ENCODE peak calls at places on chromosome 14, in seven cellular contexts. F, S, M, B, H, E and P are unnamed samples.

GRCh38 chr14:104725772-104726548 is 1.9 kb downstream of the ADSS1 start:
- DNase-seq in F (no peak), S (no peak), M (no peak), B (no peak), H (no peak), E (no peak), P (no peak)

GRCh38 chr14:75725481-75725880 is 64.4 kb downstream of the TTLL5 start:
- DNase-seq in F (no peak), S (no peak), M (no peak), B (peak), H (no peak), E (no peak), P (no peak)

GRCh38 chr14:91406451-91406850 is 11.2 kb downstream of the CCDC88C start:
- DNase-seq in F (no peak), S (no peak), M (no peak), B (no peak), H (no peak), E (no peak), P (no peak)

GRCh38 chr14:20631821-20632389 is 9.6 kb downstream of the OR6S1 start:
- DNase-seq in F (no peak), S (peak), M (peak), B (peak), H (peak), E (peak), P (peak)

GRCh38 chr14:71739273-71739990 is 192.8 kb upstream of the RGS6 start:
- DNase-seq in F (no peak), S (no peak), M (no peak), B (no peak), H (peak), E (no peak), P (peak)

GRCh38 chr14:58151701-58152568 is at the start of gene ARMH4:
- DNase-seq in F (peak), S (peak), M (peak), B (peak), H (peak), E (peak), P (peak)

GRCh38 chr14:106657460-106657859 is 1131.1 kb downstream of the TMEM121 start:
- DNase-seq in F (peak), S (no peak), M (no peak), B (no peak), H (no peak), E (no peak), P (peak)

GRCh38 chr14:54652188-54652889 is 85.4 kb downstream of the SAMD4A start:
- DNase-seq in F (no peak), S (peak), M (peak), B (peak), H (peak), E (no peak), P (peak)

GRCh38 chr14:63308723-63309317 is 9.9 kb downstream of the GPHB5 start:
- DNase-seq in F (no peak), S (peak), M (peak), B (no peak), H (no peak), E (peak), P (peak)

GRCh38 chr14:103066399-103066798 is 9.1 kb upstream of the CDC42BPB start:
- DNase-seq in F (no peak), S (no peak), M (no peak), B (no peak), H (no peak), E (no peak), P (no peak)

GRCh38 chr14:105161964-105162363 is 6.6 kb downstream of the JAG2 start:
- DNase-seq in F (no peak), S (no peak), M (no peak), B (no peak), H (no peak), E (no peak), P (no peak)

GRCh38 chr14:103298620-103299019 is 35.4 kb upstream of the EIF5 start:
- DNase-seq in F (no peak), S (no peak), M (no peak), B (no peak), H (no peak), E (no peak), P (no peak)

GRCh38 chr14:78401866-78402265 is 231.7 kb downstream of the NRXN3 start:
- DNase-seq in F (no peak), S (no peak), M (no peak), B (peak), H (no peak), E (no peak), P (peak)

GRCh38 chr14:60093606-60094005 is 1.9 kb downstream of the PCNX4 start:
- DNase-seq in F (no peak), S (no peak), M (peak), B (no peak), H (no peak), E (no peak), P (no peak)

GRCh38 chr14:61188936-61189808 is 92.0 kb downstream of the TMEM30B start:
- DNase-seq in F (no peak), S (peak), M (peak), B (peak), H (peak), E (peak), P (peak)

GRCh38 chr14:39229222-39229543 is 4.5 kb upstream of the MIA2 start:
- DNase-seq in F (no peak), S (no peak), M (no peak), B (no peak), H (no peak), E (no peak), P (no peak)

GRCh38 chr14:103854822-103855733 is 7.7 kb upstream of the PPP1R13B start:
- DNase-seq in F (no peak), S (peak), M (no peak), B (no peak), H (peak), E (no peak), P (no peak)

GRCh38 chr14:106087855-106088254 is 561.5 kb downstream of the TMEM121 start:
- DNase-seq in F (no peak), S (no peak), M (no peak), B (no peak), H (no peak), E (no peak), P (no peak)

GRCh38 chr14:89399594-89400068 is 17.4 kb downstream of the FOXN3 start:
- DNase-seq in F (no peak), S (peak), M (peak), B (peak), H (no peak), E (no peak), P (peak)

GRCh38 chr14:22558221-22558913 is 30.7 kb downstream of the DAD1 start:
- DNase-seq in F (no peak), S (peak), M (no peak), B (no peak), H (no peak), E (no peak), P (no peak)

GRCh38 chr14:89384023-89384422 is 33.0 kb downstream of the FOXN3 start:
- DNase-seq in F (no peak), S (no peak), M (no peak), B (no peak), H (no peak), E (no peak), P (no peak)

GRCh38 chr14:62734831-62735230 is 310.4 kb downstream of the KCNH5 start:
- DNase-seq in F (no peak), S (no peak), M (no peak), B (no peak), H (no peak), E (no peak), P (no peak)

GRCh38 chr14:99271288-99271941 is 582 bp downstream of the BCL11B start:
- DNase-seq in F (no peak), S (no peak), M (no peak), B (no peak), H (no peak), E (no peak), P (no peak)

GRCh38 chr14:90968025-90968424 is 92.4 kb downstream of the RPS6KA5 start:
- DNase-seq in F (no peak), S (no peak), M (peak), B (peak), H (no peak), E (no peak), P (no peak)

GRCh38 chr14:53153702-53154112 is 584 bp upstream of the DDHD1 start:
- DNase-seq in F (no peak), S (no peak), M (no peak), B (no peak), H (no peak), E (no peak), P (no peak)

GRCh38 chr14:91352101-91352500 is 65.5 kb downstream of the CCDC88C start:
- DNase-seq in F (no peak), S (peak), M (no peak), B (peak), H (no peak), E (no peak), P (no peak)

GRCh38 chr14:53409289-53409688 is 256.2 kb upstream of the DDHD1 start:
- DNase-seq in F (no peak), S (no peak), M (no peak), B (no peak), H (peak), E (no peak), P (no peak)

GRCh38 chr14:77071938-77072388 is 26.1 kb upstream of the CIPC start:
- DNase-seq in F (no peak), S (no peak), M (peak), B (peak), H (peak), E (no peak), P (no peak)

GRCh38 chr14:54188036-54188666 is 208.7 kb upstream of the CDKN3 start:
- DNase-seq in F (no peak), S (peak), M (no peak), B (no peak), H (no peak), E (no peak), P (no peak)

GRCh38 chr14:49679271-49679670 is 8.7 kb downstream of the POLE2 start:
- DNase-seq in F (no peak), S (no peak), M (no peak), B (peak), H (peak), E (no peak), P (no peak)

GRCh38 chr14:69956970-69957369 is 77.8 kb downstream of the SMOC1 start:
- DNase-seq in F (no peak), S (no peak), M (no peak), B (no peak), H (no peak), E (no peak), P (no peak)
- TF ChIP-seq CTCF in F (no peak), S (no peak), M (no peak), B (no peak), H (no peak), E (no peak), P (no peak)

GRCh38 chr14:35534130-35534883 is at the start of gene INSM2:
- DNase-seq in F (no peak), S (peak), M (peak), B (no peak), H (no peak), E (peak), P (peak)

GRCh38 chr14:35534884-35535793 is 1.2 kb downstream of the INSM2 start:
- DNase-seq in F (peak), S (peak), M (peak), B (peak), H (no peak), E (peak), P (peak)

GRCh38 chr14:35532783-35533356 is 1.1 kb upstream of the INSM2 start:
- DNase-seq in F (no peak), S (no peak), M (no peak), B (no peak), H (no peak), E (no peak), P (no peak)

GRCh38 chr14:35533357-35534129 is 421 bp upstream of the INSM2 start:
- DNase-seq in F (peak), S (peak), M (peak), B (peak), H (peak), E (peak), P (peak)

GRCh38 chr14:35531960-35532747 is 1.8 kb upstream of the INSM2 start:
- DNase-seq in F (no peak), S (no peak), M (no peak), B (no peak), H (no peak), E (no peak), P (no peak)
- TF ChIP-seq EZH2 in F (no peak), S (no peak), M (no peak), B (no peak), H (no peak), E (no peak), P (no peak)

DNA sequence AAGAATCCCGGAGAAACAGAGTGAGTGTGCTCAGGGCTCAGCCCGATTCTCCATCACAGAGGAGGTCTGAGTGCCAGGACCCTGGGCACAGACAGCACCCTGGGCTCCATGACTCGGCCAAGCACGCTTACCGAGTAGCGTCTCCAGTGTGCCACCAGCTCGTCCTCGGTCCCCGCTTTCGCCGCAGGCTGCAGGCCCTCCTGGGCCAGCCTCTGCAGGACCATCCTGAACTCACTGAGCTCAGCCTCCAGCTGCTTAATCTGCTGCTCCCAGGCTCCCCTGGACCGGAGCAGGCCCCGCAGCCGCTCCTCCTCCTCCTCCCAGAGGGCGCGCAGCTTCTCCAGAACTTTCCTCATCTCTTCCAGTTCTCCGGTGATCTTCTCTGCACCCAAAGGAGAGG is 61.2 kb downstream of the SYNE3 start:
- DNase-seq in F (no peak), S (no peak), M (no peak), B (no peak), H (no peak), E (no peak), P (no peak)
- H3K27ac ChIP-seq in F (no peak), S (no peak), M (no peak), B (no peak), H (no peak), E (no peak), P (no peak)

GRCh38 chr14:28773917-28774691 is 7.5 kb downstream of the FOXG1 start:
- DNase-seq in F (no peak), S (peak), M (peak), B (peak), H (no peak), E (peak), P (peak)
- TF ChIP-seq CTCF in F (no peak), S (peak), M (peak), B (peak), H (no peak), E (peak), P (peak)

DNA sequence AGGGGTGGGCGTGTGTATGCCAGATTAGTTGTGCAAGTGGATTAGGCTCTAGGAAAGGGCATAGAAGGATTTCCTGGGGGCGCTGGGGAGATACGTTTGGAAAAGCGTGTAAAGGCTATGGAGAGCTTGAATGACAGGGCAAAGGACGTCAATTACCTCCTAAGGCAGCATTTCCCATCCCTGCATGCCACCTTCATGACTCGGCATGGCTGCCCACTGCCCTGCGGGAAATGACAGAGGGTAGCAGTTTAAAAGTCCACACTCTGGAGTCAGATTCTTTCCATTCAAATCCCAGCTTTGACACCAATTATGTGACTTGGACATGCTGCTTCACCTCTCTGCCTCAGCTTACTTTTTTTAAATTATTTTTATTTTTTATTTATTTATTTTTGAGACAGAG is 14.8 kb upstream of the TMEM229B start:
- DNase-seq in F (no peak), S (no peak), M (no peak), B (no peak), H (no peak), E (no peak), P (no peak)
- TF ChIP-seq EZH2 in F (no peak), S (no peak), M (no peak), B (no peak), H (no peak), E (no peak), P (no peak)

GRCh38 chr14:94598506-94598815 is 13.7 kb upstream of the SERPINA3 start:
- DNase-seq in F (no peak), S (no peak), M (no peak), B (no peak), H (no peak), E (no peak), P (no peak)

GRCh38 chr14:94600148-94600545 is 12.0 kb upstream of the SERPINA3 start:
- DNase-seq in F (no peak), S (no peak), M (no peak), B (no peak), H (no peak), E (no peak), P (no peak)

GRCh38 chr14:94598816-94599655 is 13.2 kb upstream of the SERPINA3 start:
- DNase-seq in F (no peak), S (peak), M (peak), B (peak), H (peak), E (no peak), P (peak)

GRCh38 chr14:94597788-94598187 is 14.4 kb upstream of the SERPINA3 start:
- DNase-seq in F (no peak), S (no peak), M (no peak), B (no peak), H (no peak), E (no peak), P (no peak)

GRCh38 chr14:94599656-94600004 is 12.6 kb upstream of the SERPINA3 start:
- DNase-seq in F (no peak), S (no peak), M (no peak), B (no peak), H (no peak), E (no peak), P (no peak)
- H3K27ac ChIP-seq in F (no peak), S (no peak), M (no peak), B (peak), H (peak), E (no peak), P (no peak)